ENCODE peak calls at places on chromosome 6, in five cellular contexts. One of them, this sample, is unnamed.

GRCh38 chr6:4864534-4864933 is 88.3 kb downstream of the CDYL start:
- DNase-seq in activated naive CD4-positive, alpha-beta T cell treated with anti-CD3 and anti-CD28 coated beads, Interleukin-2, amount 10 ng/mL, durations not matched to agents 7 days and 5 days: no peak
- DNase-seq in stimulated activated effector memory CD8-positive, alpha-beta T cell treated with anti-CD3 and anti-CD28 coated beads, Interleukin-12 subunit alpha, Interleukin-12 subunit beta, amount 100 ng/mL, for 72 hours: no peak
- DNase-seq in ovary: no peak
- DNase-seq in ACHN: no peak
- DNase-seq in this sample: no peak

GRCh38 chr6:110509617-110510231 is 33.3 kb upstream of the SLC22A16 start:
- DNase-seq in stimulated activated effector memory CD8-positive, alpha-beta T cell treated with anti-CD3 and anti-CD28 coated beads, Interleukin-12 subunit alpha, Interleukin-12 subunit beta, amount 100 ng/mL, for 72 hours: no peak
- DNase-seq in activated naive CD4-positive, alpha-beta T cell treated with anti-CD3 and anti-CD28 coated beads, Interleukin-2, amount 10 ng/mL, durations not matched to agents 7 days and 5 days: no peak
- DNase-seq in ACHN: peak
- DNase-seq in ovary: no peak
- DNase-seq in this sample: no peak

GRCh38 chr6:44224154-44224977 is 971 bp downstream of the SLC29A1 start:
- DNase-seq in ovary: no peak
- DNase-seq in ACHN: peak
- DNase-seq in stimulated activated effector memory CD8-positive, alpha-beta T cell treated with anti-CD3 and anti-CD28 coated beads, Interleukin-12 subunit alpha, Interleukin-12 subunit beta, amount 100 ng/mL, for 72 hours: peak
- DNase-seq in activated naive CD4-positive, alpha-beta T cell treated with anti-CD3 and anti-CD28 coated beads, Interleukin-2, amount 10 ng/mL, durations not matched to agents 7 days and 5 days: peak
- DNase-seq in this sample: no peak

GRCh38 chr6:11467364-11467763 is 70.2 kb upstream of the TMEM170B start:
- DNase-seq in ovary: no peak
- DNase-seq in ACHN: no peak
- DNase-seq in activated naive CD4-positive, alpha-beta T cell treated with anti-CD3 and anti-CD28 coated beads, Interleukin-2, amount 10 ng/mL, durations not matched to agents 7 days and 5 days: no peak
- DNase-seq in stimulated activated effector memory CD8-positive, alpha-beta T cell treated with anti-CD3 and anti-CD28 coated beads, Interleukin-12 subunit alpha, Interleukin-12 subunit beta, amount 100 ng/mL, for 72 hours: no peak
- DNase-seq in this sample: no peak

GRCh38 chr6:143579703-143580102 is 68.2 kb upstream of the FUCA2 start:
- DNase-seq in activated naive CD4-positive, alpha-beta T cell treated with anti-CD3 and anti-CD28 coated beads, Interleukin-2, amount 10 ng/mL, durations not matched to agents 7 days and 5 days: no peak
- DNase-seq in stimulated activated effector memory CD8-positive, alpha-beta T cell treated with anti-CD3 and anti-CD28 coated beads, Interleukin-12 subunit alpha, Interleukin-12 subunit beta, amount 100 ng/mL, for 72 hours: no peak
- DNase-seq in ACHN: no peak
- DNase-seq in ovary: no peak
- DNase-seq in this sample: no peak

GRCh38 chr6:70298070-70298469 is 4.8 kb downstream of the COL9A1 start:
- DNase-seq in ACHN: no peak
- DNase-seq in ovary: no peak
- DNase-seq in stimulated activated effector memory CD8-positive, alpha-beta T cell treated with anti-CD3 and anti-CD28 coated beads, Interleukin-12 subunit alpha, Interleukin-12 subunit beta, amount 100 ng/mL, for 72 hours: no peak
- DNase-seq in activated naive CD4-positive, alpha-beta T cell treated with anti-CD3 and anti-CD28 coated beads, Interleukin-2, amount 10 ng/mL, durations not matched to agents 7 days and 5 days: no peak
- DNase-seq in this sample: no peak

GRCh38 chr6:160881409-160881808 is 110.2 kb upstream of the MAP3K4 start:
- DNase-seq in stimulated activated effector memory CD8-positive, alpha-beta T cell treated with anti-CD3 and anti-CD28 coated beads, Interleukin-12 subunit alpha, Interleukin-12 subunit beta, amount 100 ng/mL, for 72 hours: no peak
- DNase-seq in activated naive CD4-positive, alpha-beta T cell treated with anti-CD3 and anti-CD28 coated beads, Interleukin-2, amount 10 ng/mL, durations not matched to agents 7 days and 5 days: no peak
- DNase-seq in ACHN: no peak
- DNase-seq in ovary: no peak
- DNase-seq in this sample: no peak

GRCh38 chr6:75143186-75143585 is 62.7 kb downstream of the COL12A1 start:
- DNase-seq in ovary: no peak
- DNase-seq in ACHN: no peak
- DNase-seq in stimulated activated effector memory CD8-positive, alpha-beta T cell treated with anti-CD3 and anti-CD28 coated beads, Interleukin-12 subunit alpha, Interleukin-12 subunit beta, amount 100 ng/mL, for 72 hours: no peak
- DNase-seq in activated naive CD4-positive, alpha-beta T cell treated with anti-CD3 and anti-CD28 coated beads, Interleukin-2, amount 10 ng/mL, durations not matched to agents 7 days and 5 days: no peak
- DNase-seq in this sample: no peak

GRCh38 chr6:54992789-54993188 is 146.2 kb downstream of the FAM83B start:
- DNase-seq in stimulated activated effector memory CD8-positive, alpha-beta T cell treated with anti-CD3 and anti-CD28 coated beads, Interleukin-12 subunit alpha, Interleukin-12 subunit beta, amount 100 ng/mL, for 72 hours: no peak
- DNase-seq in ACHN: peak
- DNase-seq in ovary: no peak
- DNase-seq in activated naive CD4-positive, alpha-beta T cell treated with anti-CD3 and anti-CD28 coated beads, Interleukin-2, amount 10 ng/mL, durations not matched to agents 7 days and 5 days: no peak
- DNase-seq in this sample: no peak

GRCh38 chr6:169851641-169852503 is 100.5 kb downstream of the ERMARD start:
- DNase-seq in ovary: no peak
- DNase-seq in stimulated activated effector memory CD8-positive, alpha-beta T cell treated with anti-CD3 and anti-CD28 coated beads, Interleukin-12 subunit alpha, Interleukin-12 subunit beta, amount 100 ng/mL, for 72 hours: no peak
- DNase-seq in activated naive CD4-positive, alpha-beta T cell treated with anti-CD3 and anti-CD28 coated beads, Interleukin-2, amount 10 ng/mL, durations not matched to agents 7 days and 5 days: no peak
- DNase-seq in ACHN: no peak
- DNase-seq in this sample: no peak

GRCh38 chr6:148313483-148313882 is 29.2 kb upstream of the SASH1 start:
- DNase-seq in stimulated activated effector memory CD8-positive, alpha-beta T cell treated with anti-CD3 and anti-CD28 coated beads, Interleukin-12 subunit alpha, Interleukin-12 subunit beta, amount 100 ng/mL, for 72 hours: no peak
- DNase-seq in activated naive CD4-positive, alpha-beta T cell treated with anti-CD3 and anti-CD28 coated beads, Interleukin-2, amount 10 ng/mL, durations not matched to agents 7 days and 5 days: no peak
- DNase-seq in ACHN: no peak
- DNase-seq in ovary: no peak
- DNase-seq in this sample: no peak

GRCh38 chr6:93069856-93070255 is 349.5 kb downstream of the EPHA7 start:
- DNase-seq in stimulated activated effector memory CD8-positive, alpha-beta T cell treated with anti-CD3 and anti-CD28 coated beads, Interleukin-12 subunit alpha, Interleukin-12 subunit beta, amount 100 ng/mL, for 72 hours: no peak
- DNase-seq in activated naive CD4-positive, alpha-beta T cell treated with anti-CD3 and anti-CD28 coated beads, Interleukin-2, amount 10 ng/mL, durations not matched to agents 7 days and 5 days: no peak
- DNase-seq in ACHN: no peak
- DNase-seq in ovary: no peak
- DNase-seq in this sample: no peak

GRCh38 chr6:137702791-137703424 is 164.2 kb upstream of the TNFAIP3 start:
- DNase-seq in ovary: no peak
- DNase-seq in activated naive CD4-positive, alpha-beta T cell treated with anti-CD3 and anti-CD28 coated beads, Interleukin-2, amount 10 ng/mL, durations not matched to agents 7 days and 5 days: no peak
- DNase-seq in ACHN: no peak
- DNase-seq in stimulated activated effector memory CD8-positive, alpha-beta T cell treated with anti-CD3 and anti-CD28 coated beads, Interleukin-12 subunit alpha, Interleukin-12 subunit beta, amount 100 ng/mL, for 72 hours: peak
- DNase-seq in this sample: no peak

GRCh38 chr6:26383624-26384417 is 913 bp downstream of the BTN2A2 start:
- DNase-seq in ovary: peak
- DNase-seq in ACHN: peak
- DNase-seq in stimulated activated effector memory CD8-positive, alpha-beta T cell treated with anti-CD3 and anti-CD28 coated beads, Interleukin-12 subunit alpha, Interleukin-12 subunit beta, amount 100 ng/mL, for 72 hours: no peak
- DNase-seq in activated naive CD4-positive, alpha-beta T cell treated with anti-CD3 and anti-CD28 coated beads, Interleukin-2, amount 10 ng/mL, durations not matched to agents 7 days and 5 days: peak
- DNase-seq in this sample: no peak

GRCh38 chr6:106973841-106974336 is 640 bp downstream of the CD24 start:
- DNase-seq in activated naive CD4-positive, alpha-beta T cell treated with anti-CD3 and anti-CD28 coated beads, Interleukin-2, amount 10 ng/mL, durations not matched to agents 7 days and 5 days: no peak
- DNase-seq in ACHN: no peak
- DNase-seq in stimulated activated effector memory CD8-positive, alpha-beta T cell treated with anti-CD3 and anti-CD28 coated beads, Interleukin-12 subunit alpha, Interleukin-12 subunit beta, amount 100 ng/mL, for 72 hours: peak
- DNase-seq in ovary: no peak
- DNase-seq in this sample: no peak

GRCh38 chr6:133170602-133171001 is 70.6 kb upstream of the EYA4 start:
- DNase-seq in activated naive CD4-positive, alpha-beta T cell treated with anti-CD3 and anti-CD28 coated beads, Interleukin-2, amount 10 ng/mL, durations not matched to agents 7 days and 5 days: no peak
- DNase-seq in stimulated activated effector memory CD8-positive, alpha-beta T cell treated with anti-CD3 and anti-CD28 coated beads, Interleukin-12 subunit alpha, Interleukin-12 subunit beta, amount 100 ng/mL, for 72 hours: no peak
- DNase-seq in ovary: no peak
- DNase-seq in ACHN: no peak
- DNase-seq in this sample: no peak

GRCh38 chr6:16723833-16724232 is 37.4 kb downstream of the ATXN1 start:
- DNase-seq in ovary: no peak
- DNase-seq in ACHN: peak
- DNase-seq in activated naive CD4-positive, alpha-beta T cell treated with anti-CD3 and anti-CD28 coated beads, Interleukin-2, amount 10 ng/mL, durations not matched to agents 7 days and 5 days: no peak
- DNase-seq in stimulated activated effector memory CD8-positive, alpha-beta T cell treated with anti-CD3 and anti-CD28 coated beads, Interleukin-12 subunit alpha, Interleukin-12 subunit beta, amount 100 ng/mL, for 72 hours: no peak
- DNase-seq in this sample: no peak

GRCh38 chr6:162917506-162917905 is 189.7 kb downstream of the PACRG start:
- DNase-seq in ovary: no peak
- DNase-seq in ACHN: no peak
- DNase-seq in activated naive CD4-positive, alpha-beta T cell treated with anti-CD3 and anti-CD28 coated beads, Interleukin-2, amount 10 ng/mL, durations not matched to agents 7 days and 5 days: no peak
- DNase-seq in stimulated activated effector memory CD8-positive, alpha-beta T cell treated with anti-CD3 and anti-CD28 coated beads, Interleukin-12 subunit alpha, Interleukin-12 subunit beta, amount 100 ng/mL, for 72 hours: no peak
- DNase-seq in this sample: no peak

This sample was measured in GM12892.